ENCODE peak calls at places on chromosomes 3 and 15, in five cellular contexts. M is CD8-positive, alpha-beta T cell; K is kidney; I is OCI-LY7; L is H7. N is an unnamed sample. For H3K36me3, the result is how much of the 10 kb centered on the place peaks cover.

GRCh38 chr3:52062499-52062898 is 6.1 kb upstream of the DUSP7 start:
- DNase-seq in M (no peak), I (peak), L (no peak), K (no peak), N (no peak)

GRCh38 chr15:51398676-51399075 is 57.2 kb downstream of the GLDN start:
- DNase-seq in M (no peak), K (no peak), I (no peak), L (no peak), N (no peak)

GRCh38 chr3:153961498-153961897 is 159.7 kb upstream of the ARHGEF26 start:
- DNase-seq in M (no peak), I (no peak), K (no peak), L (no peak), N (no peak)

GRCh38 chr3:186534113-186534669 is 10.0 kb downstream of the CRYGS start:
- DNase-seq in L (no peak), I (peak), K (no peak), M (peak), N (no peak)

GRCh38 chr3:14319654-14320182 is 82.7 kb upstream of the SLC6A6 start:
- DNase-seq in M (no peak), K (no peak), I (peak), L (peak), N (no peak)

GRCh38 chr3:193971268-193971751 is 164.6 kb upstream of the HES1 start:
- DNase-seq in L (no peak), K (no peak), I (no peak), M (no peak), N (no peak)

GRCh38 chr3:11713171-11713570 is 69.5 kb upstream of the VGLL4 start:
- DNase-seq in K (no peak), I (no peak), M (no peak), L (no peak), N (no peak)

GRCh38 chr3:26061947-26062346 is 272.1 kb downstream of the OXSM start:
- DNase-seq in L (no peak), I (no peak), M (no peak), K (no peak), N (no peak)

GRCh38 chr3:143525408-143525807 is 322.9 kb downstream of the SLC9A9 start:
- DNase-seq in K (no peak), I (no peak), M (no peak), L (no peak), N (no peak)

GRCh38 chr3:29415824-29416223 is 135.0 kb downstream of the RBMS3 start:
- DNase-seq in M (no peak), L (no peak), I (no peak), K (no peak), N (no peak)

GRCh38 chr3:132198601-132199000 is 118.6 kb upstream of the ACP3 start:
- DNase-seq in I (no peak), K (no peak), L (no peak), M (no peak), N (no peak)

GRCh38 chr15:89171136-89172072 is 50.0 kb downstream of the RLBP1 start:
- DNase-seq in K (no peak), M (peak), I (peak), L (peak), N (peak)

GRCh38 chr15:33742286-33742685 is 226.0 kb upstream of the CHRM5 start:
- DNase-seq in I (no peak), L (no peak), K (no peak), M (no peak), N (no peak)

GRCh38 chr15:96462768-96463167 is 132.3 kb downstream of the NR2F2 start:
- DNase-seq in L (no peak), I (no peak), M (no peak), K (no peak), N (no peak)

GRCh38 chr15:91953432-91953831 is 99.9 kb downstream of the SLCO3A1 start:
- DNase-seq in I (no peak), L (no peak), M (no peak), K (peak), N (no peak)

GRCh38 chr3:165194477-165195135 is 1.6 kb downstream of the SLITRK3 start:
- DNase-seq in L (peak), I (no peak), K (no peak), M (no peak), N (no peak)

GRCh38 chr3:42517143-42517542 is 14.7 kb downstream of the VIPR1 start:
- DNase-seq in L (no peak), M (no peak), I (no peak), K (no peak), N (no peak)

GRCh38 chr15:47331796-47332480 is 385.4 kb upstream of the SEMA6D start:
- DNase-seq in K (no peak), I (no peak), L (no peak), M (no peak), N (no peak)

GRCh38 chr3:12935023-12935860 is 93.9 kb upstream of the RPL32 start:
- DNase-seq in K (no peak), M (no peak), L (peak), I (no peak), N (no peak)

GRCh38 chr15:67897646-67898045 is 57.8 kb upstream of the RNU6-1 start:
- DNase-seq in K (no peak), L (no peak), I (no peak), M (no peak), N (no peak)

GRCh38 chr3:183266454-183266853 is 13.4 kb downstream of the B3GNT5 start:
- DNase-seq in K (no peak), M (no peak), L (no peak), I (no peak), N (no peak)

GRCh38 chr15:76994971-76995945 is at the start of gene PSTPIP1:
- DNase-seq in L (peak), I (peak), M (peak), K (peak), N (no peak)

GRCh38 chr3:114451561-114452018 is 157.8 kb downstream of the TIGIT start:
- DNase-seq in M (no peak), L (no peak), I (no peak), K (no peak), N (no peak)

GRCh38 chr3:65170357-65171090 is 482.7 kb upstream of the ADAMTS9 start:
- DNase-seq in L (peak), M (no peak), K (peak), I (no peak), N (no peak)

GRCh38 chr3:141553055-141553454 is 66.2 kb downstream of the RASA2 start:
- DNase-seq in K (no peak), L (no peak), M (peak), I (no peak), N (no peak)

GRCh38 chr3:23129817-23130216 is 73.3 kb upstream of the UBE2E2 start:
- DNase-seq in K (no peak), M (no peak), I (no peak), L (no peak), N (no peak)

GRCh38 chr15:93321881-93322282 is 232.9 kb upstream of the RGMA start:
- DNase-seq in I (no peak), L (no peak), M (no peak), K (no peak), N (no peak)

GRCh38 chr15:29693225-29693624 is 129.0 kb downstream of the TJP1 start:
- DNase-seq in L (no peak), I (no peak), K (no peak), M (no peak), N (no peak)

GRCh38 chr15:94745371-94745770 is 514.0 kb downstream of the MCTP2 start:
- DNase-seq in L (no peak), I (no peak), M (no peak), K (no peak), N (no peak)

GRCh38 chr15:99438222-99438592 is 127.6 kb upstream of the MEF2A start:
- DNase-seq in L (no peak), I (no peak), K (peak), M (no peak), N (no peak)

GRCh38 chr15:78087944-78088772 is 4.2 kb upstream of the SH2D7 start:
- DNase-seq in M (no peak), K (no peak), L (no peak), I (peak), N (no peak)

GRCh38 chr3:12817341-12817705 is 20.8 kb downstream of the CAND2 start:
- DNase-seq in K (no peak), M (no peak), L (no peak), I (no peak), N (no peak)

GRCh38 chr15:99826146-99826745 is 93.0 kb upstream of the LYSMD4 start:
- DNase-seq in M (no peak), I (no peak), L (no peak), K (no peak), N (no peak)

GRCh38 chr15:33941279-33942063 is 26.8 kb upstream of the CHRM5 start:
- DNase-seq in K (no peak), L (no peak), M (no peak), I (no peak), N (no peak)

GRCh38 chr15:67899596-67900283 is 59.9 kb upstream of the RNU6-1 start:
- DNase-seq in L (no peak), M (no peak), I (no peak), K (no peak), N (no peak)

GRCh38 chr3:54822206-54822605 is 105.7 kb downstream of the LRTM1 start:
- DNase-seq in I (no peak), L (no peak), K (no peak), M (no peak), N (no peak)

GRCh38 chr3:17157713-17158112 is 273.0 kb downstream of the PLCL2 start:
- DNase-seq in L (no peak), K (no peak), I (no peak), M (no peak), N (peak)

GRCh38 chr3:10395671-10396070 is 74.8 kb upstream of the SEC13 start:
- DNase-seq in I (peak), M (peak), L (no peak), K (no peak), N (no peak)

GRCh38 chr15:61907753-61908086 is 152.5 kb downstream of the VPS13C start:
- DNase-seq in I (no peak), K (no peak), L (no peak), M (no peak), N (no peak)

DNA sequence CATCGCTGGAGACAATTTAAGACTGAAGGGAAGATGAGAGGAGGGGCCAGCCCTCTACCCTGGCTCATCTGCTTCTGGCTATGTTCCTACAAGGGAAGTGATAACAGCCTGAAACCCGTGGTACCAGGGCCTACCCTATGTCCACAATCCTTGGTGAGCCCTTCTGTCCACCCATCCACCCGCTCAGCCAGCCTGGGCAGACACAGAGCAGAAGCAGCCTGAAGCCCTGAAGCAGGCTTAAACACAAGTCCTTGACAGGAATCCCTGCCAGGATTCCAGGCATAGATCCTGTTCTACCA is 15.4 kb downstream of the CLK3 start:
- DNase-seq in M (no peak), L (no peak), K (no peak), I (no peak), N (no peak)
- H3K36me3 ChIP-seq in M (half or more), L (under half), K (half or more), I (half or more), N (under half)

GRCh38 chr15:90470453-90470852 is 59.3 kb upstream of the CRTC3 start:
- DNase-seq in K (no peak), M (no peak), L (no peak), I (no peak), N (no peak)
- H3K36me3 ChIP-seq in K (half or more), M (under half), L (under half), I (half or more), N (under half)

GRCh38 chr15:82540055-82540983 is at the start of gene RPS17:
- DNase-seq in I (peak), M (peak), L (peak), K (peak), N (peak)

GRCh38 chr15:82540984-82541431 is 751 bp upstream of the RPS17 start:
- DNase-seq in M (no peak), L (peak), K (peak), I (no peak), N (no peak)

GRCh38 chr15:82539690-82540054 is 585 bp downstream of the RPS17 start:
- DNase-seq in L (peak), K (peak), M (no peak), I (peak), N (no peak)

GRCh38 chr15:82537351-82537908 is 2.8 kb downstream of the RPS17 start:
- DNase-seq in M (no peak), L (no peak), K (no peak), I (no peak), N (no peak)

DNA sequence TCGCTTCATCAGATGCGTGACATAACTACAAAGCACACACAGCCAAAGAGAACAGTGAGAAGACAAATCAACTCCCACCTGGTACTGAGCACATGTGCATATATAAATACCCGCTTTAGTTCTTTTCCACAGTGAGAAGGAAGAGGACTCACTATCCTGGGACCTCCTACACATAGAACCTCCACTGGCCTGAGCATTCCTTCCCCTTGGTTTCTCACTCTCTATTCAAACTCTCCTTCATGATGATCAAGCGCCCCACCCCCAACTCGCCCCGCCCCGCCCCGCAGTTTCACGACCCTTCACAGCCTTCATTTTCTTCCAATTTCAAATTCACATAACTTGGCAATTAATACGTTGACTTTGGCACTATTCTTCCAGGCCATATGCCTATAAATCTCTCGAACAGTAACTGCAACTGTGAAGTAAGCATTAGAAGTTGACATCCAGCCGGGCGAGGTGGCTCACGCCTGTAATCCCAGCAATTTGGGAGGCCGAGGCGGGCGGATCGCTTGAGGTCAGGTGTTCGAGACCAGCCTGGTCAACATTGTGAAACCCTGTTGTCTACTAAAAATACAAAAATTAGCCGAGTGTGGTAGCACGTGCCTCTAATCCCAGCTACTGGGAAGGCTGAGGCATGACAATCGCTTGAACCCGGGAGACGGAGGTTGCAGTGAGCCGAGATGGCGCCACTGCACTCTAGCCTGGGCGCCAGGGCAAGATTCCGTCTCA is 1.1 kb downstream of the RPS17 start:
- DNase-seq in L (peak), M (no peak), I (no peak), K (no peak), N (no peak)
- H3K36me3 ChIP-seq in L (under half), M (under half), I (half or more), K (under half), N (under half)

GRCh38 chr3:30658328-30659052 is 52.1 kb downstream of the TGFBR2 start:
- DNase-seq in M (peak), K (no peak), I (peak), L (no peak), N (peak)

GRCh38 chr3:30657914-30658313 is 51.5 kb downstream of the TGFBR2 start:
- DNase-seq in K (no peak), L (no peak), I (no peak), M (peak), N (no peak)

GRCh38 chr3:30656624-30657141 is 50.3 kb downstream of the TGFBR2 start:
- DNase-seq in M (no peak), L (no peak), K (no peak), I (no peak), N (no peak)

GRCh38 chr3:30654269-30654668 is 47.9 kb downstream of the TGFBR2 start:
- DNase-seq in L (no peak), I (no peak), K (no peak), M (no peak), N (no peak)

GRCh38 chr3:30655187-30655812 is 48.9 kb downstream of the TGFBR2 start:
- DNase-seq in K (no peak), L (no peak), M (peak), I (peak), N (no peak)
- H3K36me3 ChIP-seq in K (under half), L (under half), M (under half), I (half or more), N (under half)

DNA sequence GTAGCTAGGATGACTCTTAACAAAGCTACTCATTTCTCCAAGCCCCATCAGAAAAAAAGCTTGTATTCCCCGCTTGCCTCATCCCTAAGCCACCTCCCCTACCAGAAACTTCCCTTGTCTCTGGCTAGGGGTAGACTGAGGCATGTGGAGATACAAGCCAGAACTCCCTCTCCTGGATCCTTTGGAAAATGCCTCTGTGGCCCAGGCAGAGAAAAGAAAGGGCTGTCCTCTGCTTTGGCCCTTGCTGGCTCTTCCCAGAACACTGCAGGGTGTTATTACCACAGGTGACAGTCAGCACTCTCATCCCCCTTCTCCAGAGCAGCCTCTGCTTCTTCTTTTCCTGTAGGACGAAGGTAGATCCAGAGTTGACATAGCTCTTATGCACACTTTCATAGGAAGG is 15.2 kb downstream of the RMDN3 start:
- DNase-seq in I (no peak), M (no peak), L (peak), K (no peak), N (no peak)
- H3K36me3 ChIP-seq in I (half or more), M (under half), L (under half), K (under half), N (under half)

GRCh38 chr3:139380575-139380974 is 8.9 kb downstream of the COPB2 start:
- DNase-seq in L (no peak), M (no peak), K (no peak), I (no peak), N (no peak)
- H3K36me3 ChIP-seq in L (under half), M (under half), K (under half), I (half or more), N (half or more)

GRCh38 chr3:39079530-39079929 is 27.7 kb downstream of the WDR48 start:
- DNase-seq in I (no peak), M (no peak), K (no peak), L (no peak), N (no peak)

GRCh38 chr3:39075910-39076309 is 24.1 kb downstream of the WDR48 start:
- DNase-seq in I (no peak), M (no peak), L (no peak), K (no peak), N (no peak)
- H3K36me3 ChIP-seq in I (half or more), M (under half), L (under half), K (half or more), N (under half)

DNA sequence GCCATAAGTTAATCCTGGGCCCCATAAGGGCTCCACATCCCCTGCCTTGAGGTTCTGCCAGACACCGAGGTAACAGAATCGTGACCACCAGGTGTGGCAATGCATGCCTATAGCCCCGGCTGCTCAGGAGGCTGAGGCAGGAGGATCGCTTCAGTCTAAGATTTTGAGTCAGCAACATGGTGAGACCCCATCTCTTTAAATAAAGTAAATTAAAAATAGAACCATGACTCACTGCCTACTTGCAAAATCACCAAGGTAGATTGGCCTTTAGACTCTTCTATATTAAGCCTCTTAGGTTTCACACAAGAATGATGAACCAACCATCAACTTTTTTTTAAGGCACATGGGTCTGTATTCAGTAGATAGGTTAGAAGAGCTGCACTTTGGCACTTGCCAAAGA is 9.7 kb downstream of the WDR5B start:
- DNase-seq in L (no peak), M (no peak), I (no peak), K (no peak), N (no peak)
- H3K36me3 ChIP-seq in L (under half), M (under half), I (half or more), K (half or more), N (under half)